ENCODE peak calls at places on chromosome 16, in seven cellular contexts. I is skeletal muscle cell, T is ecto neural progenitor cell, D is hepatocyte, K is A549, W is upper lobe of right lung, O is T-helper 1 cell. H is an unnamed sample.

GRCh38 chr16:16887193-16887592 is 508.3 kb downstream of the NPIPA7 start:
- DNase-seq in I (no peak), T (no peak), D (no peak), K (no peak), W (no peak), O (no peak), H (no peak)

GRCh38 chr16:78249056-78249455 is 149.6 kb downstream of the WWOX start:
- DNase-seq in I (no peak), T (peak), D (peak), K (no peak), W (peak), O (no peak), H (no peak)

GRCh38 chr16:22089910-22090309 is 2.4 kb upstream of the VWA3A start:
- DNase-seq in I (no peak), T (no peak), D (no peak), K (no peak), W (no peak), O (no peak), H (no peak)

GRCh38 chr16:23064642-23065041 is 84.6 kb downstream of the USP31 start:
- DNase-seq in I (peak), T (no peak), D (no peak), K (no peak), W (no peak), O (peak), H (no peak)

GRCh38 chr16:22413819-22414218 is 39.4 kb upstream of the CDR2 start:
- DNase-seq in I (no peak), T (no peak), D (no peak), K (no peak), W (no peak), O (no peak), H (no peak)

GRCh38 chr16:8120001-8120400 is 470.3 kb downstream of the TMEM114 start:
- DNase-seq in I (no peak), T (no peak), D (no peak), K (no peak), W (no peak), O (no peak), H (no peak)

GRCh38 chr16:27398894-27399853 is 2.8 kb upstream of the IL21R start:
- DNase-seq in I (no peak), T (no peak), D (no peak), K (no peak), W (no peak), O (no peak), H (no peak)

GRCh38 chr16:87956169-87956770 is 5.0 kb downstream of the BANP start:
- DNase-seq in I (no peak), T (no peak), D (peak), K (no peak), W (no peak), O (peak), H (no peak)

GRCh38 chr16:31427441-31428276 is 501 bp downstream of the COX6A2 start:
- DNase-seq in I (no peak), T (no peak), D (peak), K (no peak), W (peak), O (peak), H (peak)

GRCh38 chr16:76654421-76654820 is 377.2 kb downstream of the CNTNAP4 start:
- DNase-seq in I (no peak), T (no peak), D (no peak), K (no peak), W (no peak), O (no peak), H (no peak)

GRCh38 chr16:57567691-57568090 is 25.2 kb downstream of the ADGRG5 start:
- DNase-seq in I (no peak), T (no peak), D (no peak), K (no peak), W (no peak), O (no peak), H (peak)

GRCh38 chr16:1432388-1433262 is 1.7 kb downstream of the PERCC1 start:
- DNase-seq in I (no peak), T (no peak), D (no peak), K (no peak), W (no peak), O (no peak), H (no peak)

GRCh38 chr16:24976971-24977672 is 38.0 kb downstream of the ARHGAP17 start:
- DNase-seq in I (no peak), T (no peak), D (no peak), K (no peak), W (no peak), O (no peak), H (no peak)

GRCh38 chr16:30068750-30069574 is 3.4 kb downstream of the ALDOA start:
- DNase-seq in I (no peak), T (no peak), D (no peak), K (no peak), W (no peak), O (peak), H (no peak)

GRCh38 chr16:80899804-80900592 is 95.6 kb upstream of the CDYL2 start:
- DNase-seq in I (peak), T (no peak), D (peak), K (no peak), W (peak), O (no peak), H (no peak)

GRCh38 chr16:22370038-22370541 is 4.3 kb downstream of the CDR2 start:
- DNase-seq in I (no peak), T (no peak), D (no peak), K (no peak), W (no peak), O (no peak), H (no peak)

GRCh38 chr16:66115373-66115772 is 251.1 kb upstream of the CDH5 start:
- DNase-seq in I (no peak), T (no peak), D (no peak), K (no peak), W (no peak), O (no peak), H (no peak)

GRCh38 chr16:56609463-56609921 is 1.1 kb downstream of the MT2A start:
- DNase-seq in I (peak), T (no peak), D (peak), K (peak), W (no peak), O (peak), H (no peak)

GRCh38 chr16:72921106-72921505 is 126.8 kb downstream of the ZFHX3 start:
- DNase-seq in I (no peak), T (no peak), D (no peak), K (no peak), W (no peak), O (peak), H (peak)

GRCh38 chr16:29117631-29118030 is 132.8 kb downstream of the LAT start:
- DNase-seq in I (no peak), T (no peak), D (no peak), K (no peak), W (no peak), O (no peak), H (no peak)

GRCh38 chr16:87464691-87465300 is 28.0 kb downstream of the ZCCHC14 start:
- DNase-seq in I (peak), T (no peak), D (peak), K (no peak), W (peak), O (peak), H (no peak)

GRCh38 chr16:19330801-19331484 is 45.4 kb downstream of the CLEC19A start:
- DNase-seq in I (no peak), T (no peak), D (no peak), K (peak), W (no peak), O (no peak), H (no peak)

GRCh38 chr16:31870809-31871208 is 2.8 kb upstream of the ZNF267 start:
- DNase-seq in I (no peak), T (no peak), D (no peak), K (no peak), W (no peak), O (peak), H (no peak)

GRCh38 chr16:73846292-73846849 is 450.2 kb upstream of the PSMD7 start:
- DNase-seq in I (no peak), T (no peak), D (no peak), K (no peak), W (no peak), O (no peak), H (no peak)

GRCh38 chr16:55203570-55203969 is 120.4 kb upstream of the IRX6 start:
- DNase-seq in I (no peak), T (no peak), D (no peak), K (no peak), W (no peak), O (no peak), H (no peak)

GRCh38 chr16:188674-189073 is 8.4 kb downstream of the HBQ1 start:
- DNase-seq in I (no peak), T (no peak), D (no peak), K (no peak), W (no peak), O (peak), H (no peak)

GRCh38 chr16:10111156-10111761 is 71.0 kb downstream of the GRIN2A start:
- DNase-seq in I (no peak), T (no peak), D (no peak), K (no peak), W (no peak), O (no peak), H (no peak)

GRCh38 chr16:2856061-2856670 is 1.8 kb downstream of the PRSS22 start:
- DNase-seq in I (no peak), T (no peak), D (peak), K (no peak), W (no peak), O (no peak), H (peak)

GRCh38 chr16:82136956-82137818 is 32.8 kb downstream of the MPHOSPH6 start:
- DNase-seq in I (peak), T (no peak), D (no peak), K (no peak), W (no peak), O (no peak), H (no peak)

GRCh38 chr16:64254443-64255367 is 867.2 kb downstream of the CDH11 start:
- DNase-seq in I (no peak), T (no peak), D (no peak), K (no peak), W (no peak), O (no peak), H (no peak)

GRCh38 chr16:49664221-49665215 is 191.4 kb downstream of the ZNF423 start:
- DNase-seq in I (no peak), T (no peak), D (peak), K (no peak), W (no peak), O (no peak), H (no peak)

GRCh38 chr16:23573822-23574221 is 16.3 kb downstream of the UBFD1 start:
- DNase-seq in I (no peak), T (no peak), D (no peak), K (no peak), W (no peak), O (no peak), H (no peak)

GRCh38 chr16:85716680-85717038 is 27.9 kb upstream of the GINS2 start:
- DNase-seq in I (no peak), T (no peak), D (no peak), K (no peak), W (no peak), O (no peak), H (no peak)

GRCh38 chr16:65828296-65828695 is 538.2 kb upstream of the CDH5 start:
- DNase-seq in I (no peak), T (no peak), D (no peak), K (no peak), W (no peak), O (no peak), H (no peak)

GRCh38 chr16:70478912-70479341 is 24.5 kb downstream of the FCSK start:
- DNase-seq in I (no peak), T (no peak), D (no peak), K (no peak), W (no peak), O (no peak), H (no peak)

GRCh38 chr16:19203374-19203966 is 35.4 kb downstream of the SYT17 start:
- DNase-seq in I (no peak), T (no peak), D (no peak), K (no peak), W (peak), O (no peak), H (no peak)

GRCh38 chr16:566475-567361 is at the start of gene NHLRC4:
- DNase-seq in I (no peak), T (no peak), D (peak), K (no peak), W (no peak), O (peak), H (no peak)

GRCh38 chr16:17083628-17084027 is 387.1 kb downstream of the XYLT1 start:
- DNase-seq in I (no peak), T (no peak), D (no peak), K (no peak), W (no peak), O (no peak), H (no peak)

GRCh38 chr16:84599528-84600202 is 18.2 kb downstream of the COTL1 start:
- DNase-seq in I (peak), T (peak), D (peak), K (no peak), W (peak), O (peak), H (no peak)

H was measured in RWPE2.